ENCODE peak calls at places on chromosomes 12 and 14, in four cellular contexts. U, C, I and N are unnamed samples.

GRCh38 chr14:93941293-93941910 is 14.3 kb downstream of the FAM181A start:
- DNase-seq in C (peak; percentile 62), U (no peak), I (no peak), N (peak; percentile 88)

GRCh38 chr14:103522649-103523582 is at the start of gene CKB:
- DNase-seq in I (peak; percentile 72), C (peak; percentile 78), U (no peak), N (peak; percentile 64)

GRCh38 chr12:59086124-59086523 is 165.8 kb upstream of the LRIG3 start:
- DNase-seq in C (no peak), I (no peak), U (no peak), N (peak; percentile 65)

GRCh38 chr12:124654666-124655316 is 87.4 kb upstream of the NCOR2 start:
- DNase-seq in I (no peak), U (no peak), C (no peak), N (no peak)

GRCh38 chr12:81758421-81759214 is 532 bp downstream of the PPFIA2 start:
- DNase-seq in U (no peak), C (peak; percentile 66), I (peak; percentile 5), N (peak; percentile 6)

GRCh38 chr14:74302160-74302628 is 540 bp downstream of the ABCD4 start:
- DNase-seq in U (peak; percentile 22), C (peak; percentile 70), I (peak; percentile 51), N (peak; percentile 55)

GRCh38 chr14:63896278-63896720 is 43.5 kb downstream of the SYNE2 start:
- DNase-seq in I (peak; percentile 55), U (no peak), C (no peak), N (peak; percentile 72)

GRCh38 chr14:105487449-105487985 is 831 bp downstream of the CRIP1 start:
- DNase-seq in C (no peak), I (no peak), U (no peak), N (no peak)

GRCh38 chr12:123942277-123942653 is 30.4 kb downstream of the CCDC92 start:
- DNase-seq in U (no peak), I (no peak), C (no peak), N (peak; percentile 20)

GRCh38 chr12:131164096-131164872 is 210.6 kb downstream of the ADGRD1 start:
- DNase-seq in C (peak; percentile 7), U (no peak), I (peak; percentile 35), N (no peak)

GRCh38 chr12:123043536-123044001 is 63.1 kb downstream of the ARL6IP4 start:
- DNase-seq in C (peak; percentile 59), U (peak; percentile 12), I (peak; percentile 77), N (peak; percentile 82)

GRCh38 chr14:64943981-64944520 is 1.5 kb upstream of the GPX2 start:
- DNase-seq in C (no peak), I (no peak), U (no peak), N (no peak)

GRCh38 chr12:132235116-132235820 is 91.0 kb downstream of the NOC4L start:
- DNase-seq in C (no peak), I (no peak), U (no peak), N (no peak)

GRCh38 chr14:98955741-98956070 is 316.3 kb downstream of the BCL11B start:
- DNase-seq in I (no peak), U (no peak), C (no peak), N (no peak)

GRCh38 chr12:127588224-127588623 is 678.7 kb upstream of the TMEM132C start:
- DNase-seq in C (peak; percentile 2), U (no peak), I (no peak), N (no peak)

GRCh38 chr14:92173668-92174067 is 51.9 kb downstream of the CPSF2 start:
- DNase-seq in I (no peak), C (no peak), U (no peak), N (peak; percentile 7)

GRCh38 chr14:31566456-31566855 is 5.3 kb downstream of the NUBPL start:
- DNase-seq in I (no peak), C (no peak), U (no peak), N (no peak)

GRCh38 chr12:26255893-26256645 is 60.7 kb downstream of the SSPN start:
- DNase-seq in U (no peak), C (no peak), I (no peak), N (no peak)

GRCh38 chr12:34390846-34391700 is 368.8 kb downstream of the ALG10 start:
- DNase-seq in I (no peak), U (no peak), C (no peak), N (no peak)

GRCh38 chr12:53060064-53060720 is 10.3 kb downstream of the TNS2 start:
- DNase-seq in C (no peak), U (no peak), I (no peak), N (no peak)

GRCh38 chr12:63098851-63099250 is 52.1 kb downstream of the AVPR1A start:
- DNase-seq in I (peak; percentile 29), C (no peak), U (no peak), N (no peak)

GRCh38 chr14:29587046-29587445 is 340.6 kb downstream of the PRKD1 start:
- DNase-seq in I (no peak), U (no peak), C (no peak), N (no peak)

GRCh38 chr12:4006743-4007142 is 133.5 kb upstream of the PARP11 start:
- DNase-seq in I (no peak), U (no peak), C (no peak), N (peak; percentile 97)

GRCh38 chr14:50123062-50123461 is 6.7 kb upstream of the VCPKMT start:
- DNase-seq in C (no peak), U (no peak), I (no peak), N (no peak)

DNA sequence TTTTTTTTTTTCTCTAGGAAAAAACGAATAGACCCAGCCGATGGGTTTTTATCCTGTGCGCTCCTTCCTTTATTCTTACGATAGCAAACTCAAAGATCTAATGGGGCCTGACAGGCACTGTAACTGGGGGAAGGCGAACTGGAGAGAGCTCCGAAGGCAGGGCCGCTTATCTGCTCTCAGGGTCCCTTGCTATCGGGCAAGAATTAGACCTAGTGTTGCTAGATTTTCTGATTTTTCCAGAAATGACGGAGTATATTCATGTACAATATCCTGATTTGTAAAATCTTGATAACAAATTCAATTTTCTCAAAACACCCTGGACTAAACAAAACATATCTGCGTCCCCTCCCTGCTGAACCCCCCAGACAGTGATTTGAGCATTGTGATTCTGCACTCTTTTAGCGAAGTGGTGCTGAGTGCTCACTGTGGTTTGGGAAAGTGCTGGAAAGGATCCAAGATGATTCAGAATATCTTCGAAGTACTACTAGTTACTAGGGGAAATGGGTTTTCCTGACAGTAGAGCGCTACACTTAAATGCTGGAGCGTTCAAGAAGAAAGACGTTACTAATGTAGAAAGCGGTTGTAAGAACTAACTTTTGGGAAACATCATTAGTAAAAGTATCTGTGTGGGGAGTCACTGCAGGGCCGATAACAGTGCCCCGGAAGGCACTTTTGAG is 685 bp upstream of the STXBP6 start:
- DNase-seq in U (no peak), C (peak; percentile 42), I (no peak), N (peak; percentile 52)
- H3K4me3 ChIP-seq in U (no peak overlapping the region), C (peak overlapping the region; percentile 49), I (peak overlapping the region; percentile 68), N (peak overlapping the region; percentile 24)

GRCh38 chr14:21987937-21988336 is 314.3 kb upstream of the OR4E1 start:
- DNase-seq in C (peak; percentile 77), I (peak; percentile 70), U (no peak), N (peak; percentile 47)
- TF ChIP-seq CTCF in C (peak; percentile 74), I (peak; percentile 43), U (peak; percentile 49), N (peak; percentile 53)

DNA sequence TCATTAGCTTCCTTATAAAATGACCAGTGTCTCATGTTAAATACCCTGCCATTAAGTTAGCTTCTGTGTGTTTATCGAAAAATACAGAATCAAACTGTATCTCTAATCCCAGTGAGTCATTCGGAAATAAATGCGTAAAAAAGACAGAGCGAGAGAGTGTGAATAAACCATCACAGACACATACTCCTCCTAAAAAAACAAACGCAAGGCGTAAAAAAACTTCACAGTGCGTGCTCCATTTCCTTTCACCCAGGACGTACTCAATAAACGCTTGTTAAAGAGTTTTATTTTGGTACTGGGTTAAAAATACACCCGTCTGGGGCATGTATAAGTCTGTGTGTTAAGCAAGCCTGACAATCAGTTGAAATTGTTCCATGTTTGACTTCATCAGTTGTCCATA is 58.8 kb upstream of the ISM2 start:
- DNase-seq in U (no peak), C (no peak), I (no peak), N (no peak)
- H3K4me3 ChIP-seq in U (no peak overlapping the region), C (no peak overlapping the region), I (no peak overlapping the region), N (no peak overlapping the region)

GRCh38 chr12:78086553-78087362 is 256.1 kb downstream of the NAV3 start:
- DNase-seq in U (no peak), C (peak; percentile 54), I (no peak), N (no peak)
- TF ChIP-seq CTCF in U (no peak), C (peak; percentile 53), I (no peak), N (no peak)

DNA sequence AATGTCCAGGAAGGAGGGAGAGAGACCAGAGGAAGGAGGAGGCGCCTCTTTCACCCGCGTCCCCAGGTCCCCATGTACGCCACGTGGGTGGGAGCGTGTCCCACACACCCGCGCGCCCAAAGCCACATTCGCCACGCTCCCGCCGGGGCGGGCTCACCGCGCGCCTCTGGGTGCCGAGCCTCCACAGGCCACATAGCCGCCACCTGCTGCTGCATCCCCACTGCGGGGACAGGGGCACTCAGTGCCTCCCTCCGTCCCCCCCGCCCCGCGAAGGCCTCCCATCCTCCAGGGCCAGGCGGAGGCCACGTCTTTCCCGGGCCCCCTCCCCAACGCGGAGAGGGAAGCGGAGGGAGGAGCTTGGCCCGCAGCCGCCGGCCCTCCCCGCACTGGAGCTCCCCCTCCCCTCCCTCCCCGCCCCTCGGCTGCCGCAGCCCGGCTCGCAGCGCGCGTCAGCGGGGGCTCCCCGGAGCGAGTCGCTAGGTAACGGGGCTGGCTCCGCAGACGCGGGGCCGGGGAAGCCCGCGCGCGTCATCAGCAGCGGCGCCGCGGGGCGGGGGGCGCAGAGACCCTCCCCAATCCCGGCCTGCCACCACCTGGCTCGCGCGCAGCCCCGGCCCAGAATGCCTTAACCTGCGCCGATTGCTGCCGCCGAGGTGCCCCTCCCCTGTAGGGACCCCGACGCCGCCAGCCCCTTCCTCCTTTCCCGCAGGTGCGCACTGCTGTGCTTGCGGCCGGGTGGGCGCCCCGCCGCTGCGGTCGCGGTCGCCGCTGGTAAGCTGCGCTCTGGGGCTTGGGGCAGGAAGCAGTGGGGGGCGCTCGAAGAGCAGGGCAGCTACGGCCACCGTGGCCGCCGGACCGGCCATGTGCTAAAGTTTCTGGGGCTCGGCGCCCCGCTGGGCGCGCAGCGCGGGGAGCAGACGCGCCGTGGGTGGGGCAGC is 532 bp upstream of the TUNAR start:
- DNase-seq in C (peak; percentile 14), I (no peak), U (no peak), N (no peak)
- H3K4me3 ChIP-seq in C (peak overlapping the region; percentile 38), I (no peak overlapping the region), U (no peak overlapping the region), N (no peak overlapping the region)